ENCODE peak calls at places on chromosomes 16 and 17, in ten cellular contexts. B is activated CD8-positive, alpha-beta memory T cell treated with anti-CD3 and anti-CD28 coated beads, Interleukin-2, amount 10 ng/mL, durations not matched to agents 7 days and 5 days; D is activated naive CD4-positive, alpha-beta T cell; I is Calu3; V is body of pancreas; R is effector CD8-positive, alpha-beta T cell; L is mesenteric fat pad; Q is head of caudate nucleus; G is activated T-helper 1 cell treated with anti-CD3 and anti-CD28 coated beads, Interleukin-12 subunit alpha, Interleukin-12 subunit beta, Interleukin-2, Interleukin-4 antibody, amounts not matched to agents 30 ng/mL and 10 ng/mL and 1 ng/mL, durations not matched to agents 14 hours and 24 hours and 36 hours; T is sciatic nerve. O is an unnamed sample.

GRCh38 chr17:43442711-43443110 is 41.1 kb upstream of the DHX8 start:
- DNase-seq in L (no peak), G (no peak), R (no peak), D (no peak), Q (no peak), V (no peak), B (no peak), I (no peak), T (no peak), O (no peak)

GRCh38 chr17:73592079-73592415 is 52.2 kb downstream of the SDK2 start:
- DNase-seq in Q (no peak), I (no peak), L (no peak), G (no peak), R (no peak), T (no peak), B (no peak), D (no peak), V (no peak), O (no peak)

GRCh38 chr17:44307387-44308186 is 814 bp upstream of the RUNDC3A start:
- DNase-seq in I (peak; percentile 54), V (peak; percentile 61), R (no peak), D (no peak), T (no peak), Q (peak; percentile 80), G (no peak), B (no peak), L (no peak), O (no peak)

GRCh38 chr17:35088911-35089845 is 25.7 kb upstream of the RFFL start:
- DNase-seq in R (peak; percentile 81), V (peak; percentile 87), B (peak; percentile 93), L (peak; percentile 96), G (peak; percentile 87), Q (peak; percentile 91), T (peak; percentile 92), D (peak; percentile 90), I (peak; percentile 92), O (peak; percentile 95)

GRCh38 chr16:68719993-68720489 is 17.1 kb upstream of the CDH1 start:
- DNase-seq in B (no peak), I (no peak), T (no peak), Q (no peak), L (no peak), V (no peak), G (peak; percentile 7), D (no peak), R (no peak), O (no peak)

GRCh38 chr17:1947229-1947742 is 77.8 kb downstream of the RTN4RL1 start:
- DNase-seq in T (no peak), I (no peak), D (no peak), Q (no peak), B (no peak), R (no peak), V (no peak), L (no peak), G (no peak), O (no peak)

GRCh38 chr16:64121473-64121872 is 1000.4 kb downstream of the CDH11 start:
- DNase-seq in B (no peak), Q (no peak), G (no peak), V (no peak), D (no peak), I (no peak), R (no peak), L (no peak), T (no peak), O (no peak)

GRCh38 chr16:87240211-87241134 is 76.7 kb downstream of the C16orf95 start:
- DNase-seq in Q (no peak), L (no peak), D (no peak), G (no peak), V (no peak), B (no peak), I (no peak), T (peak; percentile 32), R (no peak), O (peak; percentile 16)

GRCh38 chr17:74519951-74520553 is 11.2 kb downstream of the CD300LB start:
- DNase-seq in V (peak; percentile 61), Q (peak; percentile 20), I (no peak), R (no peak), B (peak; percentile 27), L (no peak), T (no peak), D (no peak), G (no peak), O (no peak)

GRCh38 chr17:75856062-75856681 is 1.0 kb upstream of the WBP2 start:
- DNase-seq in B (peak; percentile 49), Q (peak; percentile 48), G (no peak), R (no peak), D (peak; percentile 55), T (no peak), V (peak; percentile 54), L (no peak), I (peak; percentile 25), O (peak; percentile 48)

GRCh38 chr17:29549169-29549935 is 17.5 kb downstream of the ABHD15 start:
- DNase-seq in Q (no peak), V (no peak), L (no peak), G (no peak), T (no peak), I (no peak), R (no peak), D (no peak), B (no peak), O (no peak)

GRCh38 chr16:70388281-70388680 is 41.6 kb downstream of the DDX19A start:
- DNase-seq in Q (peak; percentile 53), R (no peak), B (no peak), L (no peak), V (no peak), G (no peak), D (no peak), T (no peak), I (no peak), O (no peak)

GRCh38 chr17:34979650-34980352 is 511 bp upstream of the LIG3 start:
- DNase-seq in B (no peak), Q (no peak), L (no peak), G (no peak), I (no peak), V (no peak), D (no peak), T (no peak), R (no peak), O (peak; percentile 48)

GRCh38 chr16:69073181-69073669 is 32.2 kb upstream of the HAS3 start:
- DNase-seq in T (no peak), G (no peak), L (no peak), I (peak; percentile 76), B (no peak), Q (no peak), D (no peak), V (no peak), R (no peak), O (peak; percentile 76)

GRCh38 chr17:79273660-79274059 is 199.0 kb downstream of the ENGASE start:
- DNase-seq in Q (no peak), L (no peak), I (no peak), R (no peak), G (no peak), T (no peak), V (no peak), B (no peak), D (no peak), O (peak; percentile 12)

GRCh38 chr17:79685121-79685520 is 45.6 kb upstream of the ENPP7 start:
- DNase-seq in I (no peak), T (no peak), V (no peak), D (no peak), Q (no peak), R (no peak), G (no peak), L (no peak), B (no peak), O (no peak)

GRCh38 chr16:63655846-63656245 is 1466.0 kb downstream of the CDH11 start:
- DNase-seq in B (no peak), L (no peak), Q (no peak), D (no peak), I (no peak), R (no peak), T (no peak), V (no peak), G (no peak), O (no peak)

GRCh38 chr17:72890711-72891110 is 201.8 kb downstream of the SLC39A11 start:
- DNase-seq in Q (no peak), D (no peak), V (no peak), R (no peak), L (no peak), B (no peak), I (no peak), G (no peak), T (no peak), O (no peak)

GRCh38 chr17:29256116-29256515 is 9.5 kb downstream of the CRYBA1 start:
- DNase-seq in L (no peak), R (no peak), B (no peak), I (no peak), V (no peak), Q (no peak), G (no peak), D (no peak), T (no peak), O (no peak)

GRCh38 chr17:796609-797008 is 14.5 kb downstream of the MRM3 start:
- DNase-seq in L (no peak), V (no peak), I (no peak), R (no peak), B (no peak), Q (no peak), G (no peak), D (no peak), T (no peak), O (no peak)

GRCh38 chr17:81223758-81224122 is 975 bp upstream of the CEP131 start:
- DNase-seq in I (no peak), Q (peak; percentile 60), T (no peak), L (no peak), G (no peak), V (no peak), D (no peak), B (no peak), R (no peak), O (peak; percentile 42)

GRCh38 chr16:83727018-83727417 is 80.8 kb upstream of the HSBP1 start:
- DNase-seq in L (no peak), I (no peak), D (no peak), T (no peak), Q (no peak), B (peak; percentile 72), V (peak; percentile 31), R (no peak), G (no peak), O (no peak)

GRCh38 chr17:52297230-52298010 is 138.9 kb upstream of the CA10 start:
- DNase-seq in B (no peak), D (no peak), L (no peak), R (no peak), V (no peak), T (no peak), I (peak; percentile 57), Q (no peak), G (no peak), O (peak; percentile 36)

GRCh38 chr16:57824880-57825279 is 22.6 kb upstream of the KIFC3 start:
- DNase-seq in T (no peak), R (no peak), D (no peak), B (no peak), Q (no peak), V (no peak), G (no peak), L (no peak), I (peak; percentile 56), O (no peak)

GRCh38 chr16:89024546-89024945 is 47.5 kb upstream of the CBFA2T3 start:
- DNase-seq in R (no peak), V (no peak), D (no peak), L (no peak), B (no peak), Q (no peak), T (no peak), I (no peak), G (no peak), O (no peak)

GRCh38 chr17:7851438-7852261 is 3.2 kb upstream of the TMEM88 start:
- DNase-seq in G (peak; percentile 91), I (peak; percentile 35), R (peak; percentile 85), B (peak; percentile 96), L (peak; percentile 97), D (peak; percentile 94), Q (peak; percentile 95), T (peak; percentile 94), V (peak; percentile 95), O (peak; percentile 91)

GRCh38 chr16:66711581-66711980 is 15.0 kb upstream of the CMTM4 start:
- DNase-seq in I (no peak), D (no peak), Q (no peak), G (no peak), L (no peak), R (no peak), T (no peak), B (no peak), V (no peak), O (no peak)

GRCh38 chr17:78016852-78017251 is 58.3 kb downstream of the TNRC6C start:
- DNase-seq in G (no peak), B (no peak), D (no peak), R (no peak), L (no peak), V (no peak), T (no peak), Q (no peak), I (no peak), O (no peak)

O was measured in HT-29.